ENCODE peak calls at places on chromosome 17, in seven cellular contexts. One of them, this sample, is unnamed.

GRCh38 chr17:65754641-65755040 is 193.2 kb upstream of the AXIN2 start:
- DNase-seq in fibroblast of lung: no peak
- DNase-seq in tibial nerve: no peak
- DNase-seq in left ventricle myocardium inferior: no peak
- DNase-seq in body of pancreas: no peak
- DNase-seq in tibial artery: no peak
- DNase-seq in psoas muscle: no peak
- DNase-seq in this sample: no peak

GRCh38 chr17:77730376-77730775 is 228.1 kb upstream of the TNRC6C start:
- DNase-seq in fibroblast of lung: no peak
- DNase-seq in tibial nerve: no peak
- DNase-seq in left ventricle myocardium inferior: no peak
- DNase-seq in body of pancreas: no peak
- DNase-seq in tibial artery: no peak
- DNase-seq in psoas muscle: no peak
- DNase-seq in this sample: no peak

GRCh38 chr17:32239457-32239856 is 26.2 kb upstream of the RHBDL3 start:
- DNase-seq in fibroblast of lung: no peak
- DNase-seq in tibial nerve: no peak
- DNase-seq in left ventricle myocardium inferior: no peak
- DNase-seq in body of pancreas: no peak
- DNase-seq in tibial artery: no peak
- DNase-seq in psoas muscle: no peak
- DNase-seq in this sample: no peak

GRCh38 chr17:35906559-35907265 is 23.9 kb downstream of the RDM1 start:
- DNase-seq in fibroblast of lung: peak; percentile 21
- DNase-seq in tibial nerve: no peak
- DNase-seq in left ventricle myocardium inferior: no peak
- DNase-seq in body of pancreas: no peak
- DNase-seq in tibial artery: peak; percentile 37
- DNase-seq in psoas muscle: no peak
- DNase-seq in this sample: no peak

GRCh38 chr17:28993013-28993600 is 12.7 kb downstream of the SEZ6 start:
- DNase-seq in fibroblast of lung: no peak
- DNase-seq in tibial nerve: no peak
- DNase-seq in left ventricle myocardium inferior: no peak
- DNase-seq in body of pancreas: no peak
- DNase-seq in tibial artery: no peak
- DNase-seq in psoas muscle: no peak
- DNase-seq in this sample: no peak

GRCh38 chr17:33982872-33983271 is 272.2 kb upstream of the CCL2 start:
- DNase-seq in fibroblast of lung: no peak
- DNase-seq in tibial nerve: no peak
- DNase-seq in left ventricle myocardium inferior: no peak
- DNase-seq in body of pancreas: no peak
- DNase-seq in tibial artery: no peak
- DNase-seq in psoas muscle: no peak
- DNase-seq in this sample: no peak

GRCh38 chr17:14340968-14341412 is 40.1 kb downstream of the HS3ST3B1 start:
- DNase-seq in fibroblast of lung: no peak
- DNase-seq in tibial nerve: no peak
- DNase-seq in left ventricle myocardium inferior: no peak
- DNase-seq in body of pancreas: no peak
- DNase-seq in tibial artery: no peak
- DNase-seq in psoas muscle: no peak
- DNase-seq in this sample: no peak

GRCh38 chr17:29341726-29342125 is 47.8 kb upstream of the NUFIP2 start:
- DNase-seq in fibroblast of lung: no peak
- DNase-seq in tibial nerve: no peak
- DNase-seq in left ventricle myocardium inferior: no peak
- DNase-seq in body of pancreas: no peak
- DNase-seq in tibial artery: no peak
- DNase-seq in psoas muscle: no peak
- DNase-seq in this sample: no peak

GRCh38 chr17:72613411-72614292 is 478.8 kb downstream of the SLC39A11 start:
- DNase-seq in fibroblast of lung: peak; percentile 78
- DNase-seq in tibial nerve: no peak
- DNase-seq in left ventricle myocardium inferior: no peak
- DNase-seq in body of pancreas: no peak
- DNase-seq in tibial artery: no peak
- DNase-seq in psoas muscle: no peak
- DNase-seq in this sample: no peak

GRCh38 chr17:67322039-67322787 is 44.2 kb downstream of the PSMD12 start:
- DNase-seq in fibroblast of lung: no peak
- DNase-seq in tibial nerve: no peak
- DNase-seq in left ventricle myocardium inferior: no peak
- DNase-seq in body of pancreas: no peak
- DNase-seq in tibial artery: no peak
- DNase-seq in psoas muscle: no peak
- DNase-seq in this sample: no peak

GRCh38 chr17:46181940-46182339 is 11.3 kb downstream of the KANSL1 start:
- DNase-seq in fibroblast of lung: no peak
- DNase-seq in tibial nerve: no peak
- DNase-seq in left ventricle myocardium inferior: no peak
- DNase-seq in body of pancreas: no peak
- DNase-seq in tibial artery: no peak
- DNase-seq in psoas muscle: no peak
- DNase-seq in this sample: no peak

GRCh38 chr17:46178550-46179198 is 14.6 kb downstream of the KANSL1 start:
- DNase-seq in fibroblast of lung: peak; percentile 61
- DNase-seq in tibial nerve: no peak
- DNase-seq in left ventricle myocardium inferior: no peak
- DNase-seq in body of pancreas: no peak
- DNase-seq in tibial artery: no peak
- DNase-seq in psoas muscle: no peak
- DNase-seq in this sample: no peak

GRCh38 chr17:46180895-46181279 is 12.3 kb downstream of the KANSL1 start:
- DNase-seq in fibroblast of lung: no peak
- DNase-seq in tibial nerve: no peak
- DNase-seq in left ventricle myocardium inferior: no peak
- DNase-seq in body of pancreas: no peak
- DNase-seq in tibial artery: no peak
- DNase-seq in psoas muscle: no peak
- DNase-seq in this sample: no peak

GRCh38 chr17:46176975-46177374 is 16.3 kb downstream of the KANSL1 start:
- DNase-seq in fibroblast of lung: no peak
- DNase-seq in tibial nerve: no peak
- DNase-seq in left ventricle myocardium inferior: no peak
- DNase-seq in body of pancreas: no peak
- DNase-seq in tibial artery: no peak
- DNase-seq in psoas muscle: no peak
- DNase-seq in this sample: no peak

DNA sequence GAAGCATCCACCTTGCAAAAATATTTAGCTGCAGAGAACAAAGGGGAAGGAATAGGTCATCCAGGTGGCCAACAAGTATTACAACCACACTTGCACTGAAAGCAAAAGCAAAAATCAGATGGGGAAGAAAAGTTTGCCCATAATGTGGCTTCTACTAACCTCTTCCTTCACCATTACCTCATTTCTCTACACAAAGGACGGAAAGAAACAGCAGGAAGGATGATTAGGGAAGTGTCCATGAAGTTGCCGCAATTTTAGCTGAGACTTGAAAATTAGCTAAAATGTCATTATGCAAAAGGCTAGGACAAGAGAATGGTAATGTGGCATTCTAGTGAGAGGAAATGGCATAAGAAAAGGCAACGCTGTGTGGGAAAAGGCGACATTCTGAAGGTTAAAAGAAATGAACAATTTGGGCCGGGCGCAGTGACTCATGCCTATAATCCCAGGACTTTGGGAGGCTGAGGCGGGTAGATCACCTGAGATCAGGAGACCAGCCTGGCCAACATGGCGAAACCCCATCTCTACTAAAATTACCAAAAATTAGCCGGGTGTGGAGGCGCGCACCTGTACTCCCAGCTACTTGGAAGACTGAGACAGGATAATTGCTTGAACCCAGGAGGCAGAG is 13.7 kb downstream of the KANSL1 start:
- DNase-seq in fibroblast of lung: no peak
- DNase-seq in tibial nerve: no peak
- DNase-seq in left ventricle myocardium inferior: no peak
- DNase-seq in body of pancreas: no peak
- DNase-seq in tibial artery: no peak
- DNase-seq in psoas muscle: no peak
- DNase-seq in this sample: no peak
- H3K27ac ChIP-seq in fibroblast of lung: no peak overlapping the region
- H3K27ac ChIP-seq in tibial nerve: no peak overlapping the region
- H3K27ac ChIP-seq in left ventricle myocardium inferior: no peak overlapping the region
- H3K27ac ChIP-seq in body of pancreas: no peak overlapping the region
- H3K27ac ChIP-seq in tibial artery: no peak overlapping the region
- H3K27ac ChIP-seq in psoas muscle: no peak overlapping the region
- H3K27ac ChIP-seq in this sample: no peak overlapping the region

GRCh38 chr17:8151120-8151640 is 1.0 kb downstream of the PER1 start:
- DNase-seq in fibroblast of lung: peak; percentile 90
- DNase-seq in tibial nerve: peak; percentile 79
- DNase-seq in left ventricle myocardium inferior: peak; percentile 93
- DNase-seq in body of pancreas: peak; percentile 80
- DNase-seq in tibial artery: peak; percentile 97
- DNase-seq in psoas muscle: peak; percentile 97
- DNase-seq in this sample: peak; percentile 94
- H3K4me1 ChIP-seq in fibroblast of lung: peaks cover 24% of the 10 kb centered on the region
- H3K4me1 ChIP-seq in tibial nerve: peaks cover 34% of the 10 kb centered on the region
- H3K4me1 ChIP-seq in left ventricle myocardium inferior: peaks cover 75% of the 10 kb centered on the region
- H3K4me1 ChIP-seq in body of pancreas: peaks cover 58% of the 10 kb centered on the region
- H3K4me1 ChIP-seq in tibial artery: no peaks in the 10 kb centered on the region
- H3K4me1 ChIP-seq in psoas muscle: peaks cover 49% of the 10 kb centered on the region
- H3K4me1 ChIP-seq in this sample: peaks cover 54% of the 10 kb centered on the region

DNA sequence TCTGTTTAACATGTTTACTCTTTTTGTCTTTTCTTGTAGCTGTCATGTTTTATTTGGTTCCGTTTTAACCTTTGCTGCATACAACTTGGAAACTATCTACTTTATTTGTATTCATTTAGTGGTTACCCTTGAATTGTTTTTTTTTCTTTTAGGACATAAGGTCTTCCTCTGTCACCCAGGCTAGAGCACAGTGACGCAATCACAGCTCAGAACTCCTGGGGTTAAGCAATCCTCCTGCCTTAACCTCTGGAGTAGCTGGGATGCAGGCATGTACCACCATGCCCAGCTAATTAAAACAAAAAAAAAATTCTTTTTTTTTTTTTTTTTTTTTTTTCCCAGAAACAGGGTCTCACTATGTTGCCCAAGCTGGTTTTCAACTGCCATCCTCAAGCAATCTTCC is 29.8 kb upstream of the USP43 start:
- DNase-seq in fibroblast of lung: no peak
- DNase-seq in tibial nerve: no peak
- DNase-seq in left ventricle myocardium inferior: no peak
- DNase-seq in body of pancreas: no peak
- DNase-seq in tibial artery: no peak
- DNase-seq in psoas muscle: no peak
- DNase-seq in this sample: no peak
- H3K27ac ChIP-seq in fibroblast of lung: no peak overlapping the region
- H3K27ac ChIP-seq in tibial nerve: no peak overlapping the region
- H3K27ac ChIP-seq in left ventricle myocardium inferior: no peak overlapping the region
- H3K27ac ChIP-seq in body of pancreas: no peak overlapping the region
- H3K27ac ChIP-seq in tibial artery: no peak overlapping the region
- H3K27ac ChIP-seq in psoas muscle: no peak overlapping the region
- H3K27ac ChIP-seq in this sample: no peak overlapping the region

DNA sequence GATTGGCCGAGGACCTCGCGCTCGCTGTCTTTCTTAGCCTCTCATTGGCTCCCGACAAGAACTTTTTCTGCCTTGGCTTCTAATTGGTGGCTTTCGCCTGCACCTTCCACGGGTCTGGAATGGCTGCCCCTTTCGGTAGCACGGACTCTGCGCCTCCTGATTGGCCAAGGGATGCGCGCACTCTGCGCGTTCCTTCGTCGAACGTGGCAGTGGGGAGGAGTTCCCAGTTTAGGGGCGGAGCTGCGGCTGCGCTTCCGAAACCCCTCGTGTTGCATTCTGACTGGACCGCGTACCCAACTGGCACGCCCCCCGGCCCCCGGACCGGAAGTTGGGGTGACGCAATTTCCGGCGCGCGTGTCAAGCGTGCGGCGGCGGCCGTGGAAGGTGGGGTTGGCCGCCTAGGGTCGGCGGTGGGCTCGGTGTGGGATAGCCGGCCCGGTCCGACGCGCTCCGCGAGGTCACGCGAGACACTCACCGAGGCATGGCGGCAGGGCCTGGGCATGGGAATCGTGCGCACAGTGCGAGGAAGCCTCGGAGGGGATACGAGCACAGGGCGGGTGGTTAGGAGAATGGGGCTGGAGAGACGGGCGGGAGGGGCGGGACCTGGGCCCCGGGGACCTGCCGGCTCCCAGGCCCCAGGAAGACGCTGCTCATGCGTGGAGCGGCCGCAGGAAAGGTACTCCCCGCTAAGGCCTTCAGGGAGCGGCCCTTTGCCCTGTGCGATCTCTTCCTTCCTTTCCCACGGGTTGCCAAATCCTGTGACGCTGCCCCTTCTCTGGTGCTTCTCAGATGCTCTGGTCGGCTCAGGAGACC is 627 bp upstream of the P4HB start:
- DNase-seq in fibroblast of lung: peak; percentile 100
- DNase-seq in tibial nerve: peak; percentile 97
- DNase-seq in left ventricle myocardium inferior: peak; percentile 99
- DNase-seq in body of pancreas: peak; percentile 99
- DNase-seq in tibial artery: peak; percentile 100
- DNase-seq in psoas muscle: peak; percentile 100
- DNase-seq in this sample: peak; percentile 100
- H3K4me1 ChIP-seq in fibroblast of lung: peaks cover 21% of the 10 kb centered on the region
- H3K4me1 ChIP-seq in tibial nerve: peaks cover 39% of the 10 kb centered on the region
- H3K4me1 ChIP-seq in left ventricle myocardium inferior: peaks cover 77% of the 10 kb centered on the region
- H3K4me1 ChIP-seq in body of pancreas: peaks cover 72% of the 10 kb centered on the region
- H3K4me1 ChIP-seq in tibial artery: no peaks in the 10 kb centered on the region
- H3K4me1 ChIP-seq in psoas muscle: peaks cover 34% of the 10 kb centered on the region
- H3K4me1 ChIP-seq in this sample: peaks cover 40% of the 10 kb centered on the region